ENCODE peak calls at places on chromosome 5, in five cellular contexts. T is HT1080; W is germinal center; R is activated naive CD4-positive, alpha-beta T cell; V is CMK. B is an unnamed sample.
A peak's percentile ranks its signal among the peaks of the same experiment; 100 is the strongest.

GRCh38 chr5:56881571-56881970 is 27.8 kb upstream of the SETD9 start:
- DNase-seq in T (no peak), W (no peak), R (no peak), V (no peak), B (no peak)

GRCh38 chr5:111967463-111967862 is 210.5 kb upstream of the NREP start:
- DNase-seq in W (no peak), V (no peak), T (no peak), R (no peak), B (no peak)

GRCh38 chr5:160260881-160261815 is 31.8 kb downstream of the FABP6 start:
- DNase-seq in R (no peak), T (peak; percentile 53), V (peak; percentile 80), W (peak; percentile 20), B (peak; percentile 93)

GRCh38 chr5:74761241-74761640 is 5.7 kb downstream of the GFM2 start:
- DNase-seq in R (no peak), T (peak; percentile 5), V (no peak), W (no peak), B (no peak)

GRCh38 chr5:148820778-148821395 is 5.5 kb upstream of the ADRB2 start:
- DNase-seq in R (no peak), V (no peak), W (no peak), T (peak; percentile 27), B (no peak)

GRCh38 chr5:148759101-148759500 is 67.3 kb upstream of the ADRB2 start:
- DNase-seq in W (no peak), T (no peak), V (no peak), R (no peak), B (no peak)

GRCh38 chr5:157328277-157328912 is 62.5 kb downstream of the CYFIP2 start:
- DNase-seq in V (peak; percentile 93), W (peak; percentile 82), R (no peak), T (peak; percentile 63), B (peak; percentile 87)

GRCh38 chr5:10682429-10682746 is 78.6 kb downstream of the DAP start:
- DNase-seq in W (no peak), V (no peak), T (no peak), R (no peak), B (no peak)

GRCh38 chr5:138743506-138743905 is 9.7 kb upstream of the CTNNA1 start:
- DNase-seq in R (no peak), V (no peak), T (no peak), W (no peak), B (no peak)

GRCh38 chr5:116626272-116626723 is 51.7 kb upstream of the SEMA6A start:
- DNase-seq in W (no peak), R (no peak), T (peak; percentile 17), V (no peak), B (peak; percentile 1)

B was measured in K562.